ENCODE peak calls at places on chromosomes 2 and 18, in six cellular contexts. M is hepatocyte, A is aorta, K is NCI-H146, F is AG04449, T is fibroblast of the conjunctiva. J is an unnamed sample.

GRCh38 chr2:41966431-41966893 is 81.4 kb upstream of the PKDCC start:
- DNase-seq in M (peak; percentile 69), A (peak; percentile 98), K (peak; percentile 6), F (peak; percentile 92), T (peak; percentile 93), J (peak; percentile 99)

GRCh38 chr2:174344716-174345472 is 10.1 kb downstream of the SP9 start:
- DNase-seq in M (peak; percentile 14), A (no peak), K (no peak), F (no peak), T (peak; percentile 37), J (peak; percentile 46)

GRCh38 chr2:45707034-45707433 is 55.6 kb downstream of the PRKCE start:
- DNase-seq in M (no peak), A (no peak), K (no peak), F (no peak), T (no peak), J (peak; percentile 38)

GRCh38 chr2:181058378-181059269 is 78.2 kb downstream of the UBE2E3 start:
- DNase-seq in M (peak; percentile 35), A (no peak), K (no peak), F (no peak), T (peak; percentile 47), J (peak; percentile 31)

GRCh38 chr2:228094377-228094921 is 87.0 kb downstream of the SPHKAP start:
- DNase-seq in M (no peak), A (no peak), K (no peak), F (no peak), T (no peak), J (peak; percentile 12)

GRCh38 chr18:77086656-77087390 is 45.8 kb downstream of the MBP start:
- DNase-seq in M (peak; percentile 64), A (peak; percentile 81), K (no peak), F (no peak), T (no peak), J (peak; percentile 11)

GRCh38 chr2:112758701-112759100 is 5.7 kb downstream of the CKAP2L start:
- DNase-seq in M (no peak), A (no peak), K (no peak), F (no peak), T (no peak), J (no peak)

GRCh38 chr2:26245810-26246209 is 1.1 kb downstream of the HADHB start:
- DNase-seq in M (no peak), A (no peak), K (no peak), F (no peak), T (no peak), J (peak; percentile 12)

GRCh38 chr18:37422116-37422515 is 143.5 kb downstream of the CELF4 start:
- DNase-seq in M (no peak), A (no peak), K (peak; percentile 28), F (no peak), T (no peak), J (no peak)

GRCh38 chr18:28019425-28020108 is 157.4 kb downstream of the CDH2 start:
- DNase-seq in M (no peak), A (no peak), K (no peak), F (no peak), T (no peak), J (no peak)

GRCh38 chr2:134002391-134002790 is 251.5 kb upstream of the MGAT5 start:
- DNase-seq in M (no peak), A (no peak), K (no peak), F (no peak), T (no peak), J (no peak)

GRCh38 chr2:55148269-55148668 is 83.8 kb downstream of the CLHC1 start:
- DNase-seq in M (no peak), A (no peak), K (peak; percentile 87), F (peak; percentile 54), T (no peak), J (peak; percentile 71)

J was measured in AG10803.